ENCODE peak calls at places on chromosome 14, in nine cellular contexts. J is chondrocyte; Z is fibroblast of mammary gland; H is thoracic aorta; Q is left cardiac atrium; F is kidney; C is ureter; K is ACHN; S is stimulated activated CD4-positive, alpha-beta T cell treated with anti-CD3 and anti-CD28 coated beads, TNF-alpha, amount 100 ng/mL, for 1 hour. U is an unnamed sample.

GRCh38 chr14:30005114-30005698 is 77.6 kb upstream of the PRKD1 start:
- DNase-seq in C (no peak), Q (no peak), S (no peak), F (no peak), H (no peak), J (no peak), K (peak), Z (peak), U (no peak)

GRCh38 chr14:103118019-103118662 is 5.1 kb upstream of the TNFAIP2 start:
- DNase-seq in Q (peak), F (peak), H (peak), J (no peak), S (no peak), Z (peak), K (no peak), C (no peak), U (no peak)

GRCh38 chr14:104439625-104440024 is 139.9 kb upstream of the C14orf180 start:
- DNase-seq in K (no peak), S (no peak), Z (no peak), Q (no peak), J (no peak), H (no peak), C (no peak), F (no peak), U (no peak)

GRCh38 chr14:74792249-74793039 is 29.3 kb downstream of the YLPM1 start:
- DNase-seq in K (no peak), Z (peak), H (no peak), C (no peak), Q (no peak), S (no peak), F (no peak), J (no peak), U (no peak)

GRCh38 chr14:91985521-91986255 is 38.2 kb upstream of the FBLN5 start:
- DNase-seq in F (no peak), C (no peak), S (no peak), J (no peak), Z (peak), Q (no peak), K (no peak), H (no peak), U (no peak)

GRCh38 chr14:68978550-68978911 is 571 bp downstream of the ACTN1 start:
- DNase-seq in Q (peak), F (peak), Z (no peak), K (peak), C (peak), H (no peak), J (no peak), S (peak), U (no peak)

GRCh38 chr14:48560421-48560820 is 885.0 kb upstream of the MDGA2 start:
- DNase-seq in C (no peak), Q (no peak), S (no peak), H (no peak), Z (no peak), J (no peak), K (no peak), F (no peak), U (no peak)

GRCh38 chr14:92122351-92122677 is 545 bp downstream of the CPSF2 start:
- DNase-seq in S (no peak), H (no peak), C (no peak), F (no peak), K (peak), J (no peak), Q (no peak), Z (peak), U (no peak)

GRCh38 chr14:34398024-34398423 is 64.0 kb downstream of the SPTSSA start:
- DNase-seq in J (no peak), C (no peak), Z (no peak), K (no peak), F (no peak), Q (no peak), H (no peak), S (no peak), U (no peak)

GRCh38 chr14:74516451-74517155 is 23.0 kb downstream of the ISCA2 start:
- DNase-seq in S (no peak), J (peak), Z (no peak), Q (no peak), H (no peak), F (peak), K (no peak), C (no peak), U (no peak)

GRCh38 chr14:100818221-100818699 is 7.7 kb upstream of the MEG3 start:
- DNase-seq in Z (no peak), S (no peak), J (peak), H (no peak), Q (no peak), K (no peak), C (no peak), F (peak), U (no peak)

GRCh38 chr14:83129503-83129902 is 1595.8 kb upstream of the SEL1L start:
- DNase-seq in Q (no peak), Z (no peak), J (no peak), K (no peak), F (no peak), C (no peak), H (no peak), S (no peak), U (no peak)

GRCh38 chr14:59146941-59147470 is 41.5 kb upstream of the DAAM1 start:
- DNase-seq in F (no peak), J (no peak), K (no peak), S (no peak), C (no peak), Q (no peak), Z (no peak), H (no peak), U (no peak)

GRCh38 chr14:33567003-33567735 is 383.7 kb downstream of the EGLN3 start:
- DNase-seq in F (no peak), K (no peak), C (no peak), H (no peak), J (no peak), Q (no peak), S (no peak), Z (no peak), U (no peak)

GRCh38 chr14:90747909-90748308 is 68.3 kb downstream of the TTC7B start:
- DNase-seq in S (no peak), H (no peak), Q (no peak), Z (no peak), K (no peak), J (no peak), C (no peak), F (no peak), U (no peak)

GRCh38 chr14:37452323-37452722 is 142.7 kb downstream of the FOXA1 start:
- DNase-seq in Z (no peak), H (no peak), S (no peak), C (no peak), K (no peak), Q (no peak), F (no peak), J (no peak), U (no peak)

GRCh38 chr14:97021001-97021400 is 223.8 kb downstream of the VRK1 start:
- DNase-seq in J (no peak), F (no peak), Q (no peak), H (no peak), Z (no peak), K (no peak), C (no peak), S (no peak), U (no peak)

GRCh38 chr14:99217556-99217955 is 54.4 kb downstream of the BCL11B start:
- DNase-seq in H (no peak), K (no peak), J (peak), C (no peak), S (no peak), Z (no peak), Q (no peak), F (no peak), U (no peak)

GRCh38 chr14:93086441-93087055 is 29.2 kb downstream of the ITPK1 start:
- DNase-seq in Q (no peak), K (no peak), Z (no peak), H (no peak), J (no peak), S (no peak), F (peak), C (no peak), U (no peak)

GRCh38 chr14:34851395-34851794 is 23.8 kb downstream of the BAZ1A start:
- DNase-seq in H (no peak), Q (no peak), J (no peak), S (no peak), F (no peak), C (no peak), K (no peak), Z (peak), U (no peak)

GRCh38 chr14:101397206-101397605 is 164.1 kb upstream of the DIO3 start:
- DNase-seq in C (no peak), K (no peak), H (no peak), J (no peak), F (no peak), S (no peak), Q (no peak), Z (no peak), U (no peak)

GRCh38 chr14:63853831-63854293 is 1.1 kb downstream of the SYNE2 start:
- DNase-seq in Z (peak), H (no peak), C (peak), J (no peak), S (no peak), Q (peak), K (peak), F (peak), U (no peak)

GRCh38 chr14:56274556-56274955 is 156.3 kb downstream of the PELI2 start:
- DNase-seq in F (no peak), C (no peak), S (no peak), J (no peak), Z (no peak), H (no peak), Q (no peak), K (no peak), U (no peak)

GRCh38 chr14:59098377-59098776 is 90.1 kb upstream of the DAAM1 start:
- DNase-seq in F (no peak), Q (no peak), K (no peak), H (no peak), J (no peak), Z (peak), S (no peak), C (no peak), U (no peak)

GRCh38 chr14:36515105-36515593 is 4.9 kb downstream of the NKX2-1 start:
- DNase-seq in J (no peak), S (no peak), F (no peak), H (no peak), C (no peak), Z (no peak), K (no peak), Q (no peak), U (no peak)

GRCh38 chr14:98571104-98571503 is 700.9 kb downstream of the BCL11B start:
- DNase-seq in C (no peak), K (no peak), S (no peak), Q (no peak), J (no peak), H (no peak), F (no peak), Z (no peak), U (no peak)

GRCh38 chr14:73761621-73762355 is 47.6 kb upstream of the PNMA1 start:
- DNase-seq in Q (no peak), J (no peak), Z (no peak), C (no peak), K (no peak), S (no peak), F (peak), H (no peak), U (no peak)

GRCh38 chr14:56247495-56248087 is 129.4 kb downstream of the PELI2 start:
- DNase-seq in K (peak), H (no peak), J (no peak), S (no peak), F (no peak), Q (no peak), Z (peak), C (no peak), U (no peak)